ENCODE peak calls at places on chromosomes 7 and 10, in four cellular contexts. Y, U, K and Q are unnamed samples.

GRCh38 chr10:3749597-3750351 is 35.2 kb downstream of the KLF6 start:
- DNase-seq in Y (peak), U (no peak), K (peak), Q (peak)

GRCh38 chr10:32166365-32166764 is 110.1 kb upstream of the KIF5B start:
- DNase-seq in Y (no peak), U (no peak), K (no peak), Q (no peak)

GRCh38 chr10:30747633-30748032 is 118.1 kb upstream of the LYZL2 start:
- DNase-seq in Y (peak), U (no peak), K (peak), Q (peak)

GRCh38 chr10:110402077-110402416 is 95.7 kb upstream of the DUSP5 start:
- DNase-seq in Y (no peak), U (no peak), K (no peak), Q (no peak)

GRCh38 chr7:87420173-87420572 is 55.3 kb downstream of the ABCB4 start:
- DNase-seq in Y (no peak), U (peak), K (no peak), Q (no peak)

GRCh38 chr7:108598858-108599257 is 29.2 kb downstream of the DNAJB9 start:
- DNase-seq in Y (no peak), U (no peak), K (no peak), Q (no peak)

GRCh38 chr7:54932818-54933543 is 85.8 kb upstream of the EGFR start:
- DNase-seq in Y (peak), U (no peak), K (peak), Q (peak)

GRCh38 chr7:111903797-111904196 is 302.4 kb downstream of the DOCK4 start:
- DNase-seq in Y (no peak), U (no peak), K (no peak), Q (peak)

GRCh38 chr7:13077466-13077865 is 390.0 kb downstream of the ARL4A start:
- DNase-seq in Y (peak), U (no peak), K (peak), Q (peak)

GRCh38 chr7:139078399-139078798 is 31.1 kb downstream of the ZC3HAV1 start:
- DNase-seq in Y (no peak), U (no peak), K (peak), Q (peak)

GRCh38 chr10:123250640-123251039 is 96.4 kb downstream of the BUB3 start:
- DNase-seq in Y (no peak), U (no peak), K (no peak), Q (no peak)

GRCh38 chr7:157425137-157425731 is 88.4 kb downstream of the DNAJB6 start:
- DNase-seq in Y (no peak), U (no peak), K (no peak), Q (no peak)

GRCh38 chr7:82167568-82168314 is 275.8 kb downstream of the CACNA2D1 start:
- DNase-seq in Y (peak), U (no peak), K (peak), Q (no peak)

GRCh38 chr7:105439174-105439893 is 50.6 kb upstream of the SRPK2 start:
- DNase-seq in Y (peak), U (no peak), K (peak), Q (peak)

GRCh38 chr7:64959072-64959747 is 31.6 kb downstream of the ZNF117 start:
- DNase-seq in Y (no peak), U (no peak), K (no peak), Q (no peak)

GRCh38 chr7:3754488-3755365 is 453.7 kb downstream of the SDK1 start:
- DNase-seq in Y (peak), U (no peak), K (no peak), Q (no peak)

GRCh38 chr7:101017099-101017777 is 2.6 kb upstream of the MUC17 start:
- DNase-seq in Y (peak), U (peak), K (peak), Q (peak)

GRCh38 chr7:42493436-42494198 is 256.6 kb upstream of the GLI3 start:
- DNase-seq in Y (peak), U (peak), K (peak), Q (peak)

GRCh38 chr10:23095966-23096813 is 811 bp downstream of the MSRB2 start:
- DNase-seq in Y (peak), U (no peak), K (peak), Q (peak)
- TF ChIP-seq CTCF in Y (no peak), U (no peak), K (no peak), Q (no peak)

GRCh38 chr7:151125459-151125834 is 39.2 kb downstream of the AGAP3 start:
- DNase-seq in Y (no peak), U (no peak), K (no peak), Q (no peak)

GRCh38 chr7:151128144-151128543 is 39.4 kb downstream of the GBX1 start:
- DNase-seq in Y (no peak), U (no peak), K (no peak), Q (no peak)

GRCh38 chr7:151125835-151126481 is 39.7 kb downstream of the AGAP3 start:
- DNase-seq in Y (no peak), U (no peak), K (no peak), Q (no peak)

GRCh38 chr7:151124899-151125399 is 38.7 kb downstream of the AGAP3 start:
- DNase-seq in Y (no peak), U (no peak), K (no peak), Q (no peak)

GRCh38 chr7:151126500-151127137 is 40.3 kb downstream of the AGAP3 start:
- DNase-seq in Y (no peak), U (no peak), K (no peak), Q (no peak)
- TF ChIP-seq CTCF in Y (no peak), U (no peak), K (no peak), Q (no peak)

DNA sequence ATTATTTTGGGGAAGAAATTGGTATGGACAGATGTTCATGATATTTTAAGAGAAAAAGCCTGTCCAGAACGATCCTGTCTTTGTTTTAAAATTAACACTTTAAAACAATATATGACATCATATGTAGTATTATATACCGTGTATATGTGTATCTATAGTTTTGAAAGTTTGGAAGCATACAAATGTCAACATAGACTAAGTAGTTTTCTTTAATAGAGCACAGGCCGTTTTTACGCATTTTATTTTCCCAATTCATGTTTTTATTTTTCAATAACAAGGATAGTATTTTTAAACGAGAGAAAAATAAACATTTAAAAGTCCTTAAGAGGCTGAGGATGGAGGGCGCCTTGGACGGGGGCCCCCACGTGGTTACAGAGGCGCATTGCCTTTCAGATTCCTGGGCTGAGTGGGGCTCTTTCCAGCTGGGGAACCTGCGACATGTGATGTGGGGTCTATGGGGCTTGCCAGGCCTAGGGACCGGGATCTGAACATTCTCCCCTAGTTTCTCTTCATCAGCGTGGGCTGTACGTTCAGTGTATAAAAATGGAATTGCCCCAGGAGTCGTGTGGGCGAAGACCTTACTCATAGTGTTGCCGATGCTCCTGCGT is 127.8 kb upstream of the ZNF746 start:
- DNase-seq in Y (peak), U (peak), K (peak), Q (peak)
- TF ChIP-seq CTCF in Y (peak), U (peak), K (peak), Q (peak)

GRCh38 chr10:97325754-97326153 is 6.7 kb downstream of the FRAT1 start:
- DNase-seq in Y (no peak), U (no peak), K (no peak), Q (no peak)
- TF ChIP-seq CTCF in Y (no peak), U (no peak), K (no peak), Q (no peak)

DNA sequence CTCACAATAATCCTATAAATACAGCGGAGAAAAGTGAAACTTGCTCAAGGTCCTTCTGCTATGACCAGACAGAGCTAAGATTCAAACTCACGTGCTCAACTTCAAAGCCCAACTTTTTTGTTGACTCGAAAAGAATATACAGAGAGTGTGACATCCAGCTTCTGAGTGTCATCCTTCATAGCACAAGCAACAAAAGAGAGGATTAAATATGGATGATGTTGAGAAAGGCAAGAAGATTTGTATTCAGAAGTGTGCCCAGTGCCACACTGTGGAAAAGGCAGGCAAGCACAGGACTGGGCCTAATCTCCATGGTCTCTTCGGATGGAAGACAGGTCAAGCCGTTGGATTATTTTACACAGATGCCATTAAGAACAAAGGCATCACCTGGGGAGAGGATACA is 2.1 kb upstream of the FAM3C start:
- DNase-seq in Y (no peak), U (no peak), K (no peak), Q (no peak)
- TF ChIP-seq CTCF in Y (peak), U (no peak), K (no peak), Q (peak)

GRCh38 chr10:77892021-77892739 is 34.4 kb downstream of the DLG5 start:
- DNase-seq in Y (no peak), U (no peak), K (no peak), Q (no peak)

GRCh38 chr10:77887631-77888355 is 38.8 kb downstream of the DLG5 start:
- DNase-seq in Y (no peak), U (no peak), K (peak), Q (peak)

GRCh38 chr10:77889277-77889903 is 37.2 kb downstream of the DLG5 start:
- DNase-seq in Y (no peak), U (no peak), K (no peak), Q (no peak)

GRCh38 chr10:77888356-77888703 is 38.2 kb downstream of the DLG5 start:
- DNase-seq in Y (peak), U (no peak), K (peak), Q (no peak)

GRCh38 chr10:77890097-77890496 is 36.5 kb downstream of the DLG5 start:
- DNase-seq in Y (no peak), U (no peak), K (no peak), Q (no peak)
- TF ChIP-seq CTCF in Y (no peak), U (no peak), K (no peak), Q (peak)

DNA sequence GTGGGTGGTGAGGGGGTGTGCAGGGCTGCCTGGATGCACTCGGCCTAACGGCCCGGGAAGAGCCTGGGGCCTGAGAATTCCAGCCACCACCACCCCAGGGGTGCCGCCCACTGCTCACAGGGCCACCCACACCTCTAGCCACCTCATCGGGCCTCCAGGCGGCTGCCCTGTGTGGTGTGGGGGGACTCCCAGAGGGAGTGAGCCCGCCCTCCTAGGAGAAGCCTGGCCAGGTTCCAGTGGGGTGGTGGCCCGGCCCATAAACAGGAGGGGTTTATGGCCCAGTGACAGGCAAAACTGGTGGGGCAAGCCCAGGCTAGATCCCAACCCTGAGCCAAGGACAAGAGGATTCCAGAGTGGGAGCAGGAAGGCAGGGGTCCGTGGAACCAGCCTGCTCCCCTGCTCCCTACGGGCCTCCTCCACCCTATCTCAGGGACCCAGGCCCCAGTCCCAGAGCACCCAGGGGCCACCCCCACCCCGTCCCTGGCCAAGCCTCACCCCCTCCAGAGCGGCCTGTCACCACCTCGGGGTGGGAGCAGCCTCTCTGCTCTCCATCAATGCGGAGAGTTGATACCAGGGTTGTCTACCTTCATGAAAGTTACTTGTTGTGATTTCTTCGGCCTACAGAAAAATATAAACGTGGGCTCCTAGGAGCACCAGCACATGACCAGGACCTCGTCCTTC is 20.2 kb upstream of the PDGFA start:
- DNase-seq in Y (peak), U (peak), K (peak), Q (peak)
- TF ChIP-seq CTCF in Y (no peak), U (no peak), K (no peak), Q (no peak)

GRCh38 chr7:141675431-141676210 is 26.3 kb downstream of the DENND11 start:
- DNase-seq in Y (no peak), U (no peak), K (no peak), Q (no peak)

GRCh38 chr7:141676618-141677017 is 25.3 kb downstream of the DENND11 start:
- DNase-seq in Y (peak), U (no peak), K (peak), Q (no peak)

GRCh38 chr7:141671705-141672496 is 30.1 kb downstream of the DENND11 start:
- DNase-seq in Y (peak), U (no peak), K (no peak), Q (no peak)

GRCh38 chr7:141674201-141674671 is 27.7 kb downstream of the DENND11 start:
- DNase-seq in Y (peak), U (no peak), K (no peak), Q (no peak)

DNA sequence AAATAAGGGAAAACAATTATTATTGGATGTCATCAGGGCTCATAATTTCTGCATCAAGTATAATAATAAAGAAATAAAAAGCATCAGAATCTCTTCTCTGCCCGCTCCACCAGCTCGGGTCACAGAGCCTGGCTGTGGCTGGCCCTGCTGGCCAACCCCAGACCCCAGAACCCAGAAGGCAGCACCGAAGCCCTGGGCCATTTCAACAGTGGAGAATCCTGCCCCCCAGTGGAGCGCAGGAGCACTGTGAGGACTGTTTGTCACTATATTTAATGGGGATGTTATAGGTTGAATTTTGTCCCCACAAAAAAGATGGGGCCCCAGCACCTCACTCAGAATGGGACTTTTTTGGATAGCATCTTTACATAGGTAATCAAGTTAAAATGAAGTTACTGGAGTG is 27.3 kb downstream of the DENND11 start:
- DNase-seq in Y (no peak), U (no peak), K (no peak), Q (no peak)
- TF ChIP-seq CTCF in Y (peak), U (peak), K (no peak), Q (peak)

GRCh38 chr10:84158061-84158460 is 15.5 kb upstream of the GPR15LG start:
- DNase-seq in Y (no peak), U (no peak), K (no peak), Q (no peak)

GRCh38 chr10:84159076-84159475 is 14.5 kb upstream of the GPR15LG start:
- DNase-seq in Y (no peak), U (no peak), K (no peak), Q (no peak)

GRCh38 chr10:84163992-84164391 is 9.6 kb upstream of the GPR15LG start:
- DNase-seq in Y (no peak), U (no peak), K (no peak), Q (no peak)

GRCh38 chr10:84158549-84158948 is 15.1 kb upstream of the GPR15LG start:
- DNase-seq in Y (no peak), U (no peak), K (no peak), Q (no peak)

DNA sequence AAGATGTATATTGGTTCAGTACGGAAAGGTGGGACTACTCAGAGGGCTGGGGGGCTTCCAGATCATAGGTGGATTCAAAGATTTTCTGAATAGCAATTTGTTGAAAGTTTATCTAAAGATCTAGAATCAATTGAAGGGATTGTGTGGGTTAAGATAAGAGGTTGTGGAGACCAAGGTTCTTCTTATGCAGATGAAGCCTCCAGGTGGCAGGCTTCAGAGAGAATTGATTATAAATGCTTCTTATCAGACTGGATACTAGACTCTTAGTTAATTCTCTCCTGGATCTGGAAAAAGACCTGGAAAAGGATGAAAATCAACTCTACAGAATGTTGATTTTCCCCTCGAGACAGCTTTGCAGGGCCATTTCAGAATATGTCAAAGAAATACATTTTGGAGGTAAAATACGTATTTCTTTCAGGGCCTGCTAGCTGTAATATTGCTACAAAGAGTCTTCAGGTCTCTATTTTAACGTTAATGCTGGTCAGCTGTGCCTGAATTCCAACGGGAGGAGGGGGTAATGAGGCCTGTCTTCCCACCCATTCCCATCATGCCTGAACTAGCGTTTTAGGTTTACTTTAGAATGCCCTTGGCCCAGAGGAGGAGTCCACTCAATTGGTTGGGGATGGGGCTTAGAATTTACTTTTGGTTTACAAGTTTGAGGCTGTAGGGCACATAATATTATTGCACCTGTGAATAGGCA is 12.8 kb upstream of the GPR15LG start:
- DNase-seq in Y (no peak), U (no peak), K (no peak), Q (no peak)
- TF ChIP-seq CTCF in Y (no peak), U (no peak), K (no peak), Q (peak)

DNA sequence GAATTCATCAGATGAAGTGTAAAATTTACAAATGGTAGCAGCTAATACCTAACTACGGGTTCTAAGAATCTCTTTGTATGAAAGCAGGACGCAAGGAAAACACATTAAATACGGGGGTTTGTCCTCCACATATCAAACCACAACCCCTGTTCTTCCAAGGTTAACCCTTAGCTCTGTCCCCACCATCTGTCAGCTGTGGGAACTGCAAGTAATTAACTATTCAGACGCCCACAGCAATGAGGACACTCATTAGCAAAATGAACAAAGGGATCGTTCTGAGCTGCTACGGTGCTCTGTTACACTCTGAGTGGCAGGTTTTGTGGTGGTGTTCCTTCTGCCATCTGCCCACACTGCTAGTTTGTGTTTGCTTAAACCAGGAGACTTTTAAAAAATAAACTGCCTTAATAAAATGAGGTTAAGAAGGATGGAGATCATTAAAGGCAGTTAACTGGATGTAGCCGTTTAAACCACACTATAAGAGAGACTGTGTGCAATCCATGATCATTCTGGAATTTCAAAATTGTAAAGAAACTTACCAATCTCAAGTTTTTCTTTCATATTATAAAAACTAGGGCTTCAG is 51.4 kb downstream of the C10orf67 start:
- DNase-seq in Y (peak), U (peak), K (peak), Q (peak)
- TF ChIP-seq CTCF in Y (peak), U (peak), K (peak), Q (peak)